ENCODE peak calls at places on chromosome 4, in six cellular contexts. X is GM13977; R is activated T-helper 9 cell treated with anti-CD3 and anti-CD28 coated beads, Interleukin-2, amount 50 U/mL, for 16 hours; G is stomach; Q is anterior cingulate cortex; F is stimulated activated CD8-positive, alpha-beta memory T cell treated with anti-CD3 and anti-CD28 coated beads, Interleukin-15, amount 100 ng/mL, for 1 hour. J is an unnamed sample.

GRCh38 chr4:101044766-101045165 is 302.6 kb downstream of the PPP3CA start:
- DNase-seq in X (no peak), R (no peak), G (no peak), Q (no peak), F (no peak), J (no peak)

GRCh38 chr4:56768301-56768700 is 53.2 kb downstream of the SPINK2 start:
- DNase-seq in X (no peak), R (no peak), G (no peak), Q (no peak), F (no peak), J (no peak)

GRCh38 chr4:151939670-151940069 is 178.9 kb upstream of the GATB start:
- DNase-seq in X (no peak), R (no peak), G (no peak), Q (no peak), F (no peak), J (no peak)

GRCh38 chr4:112069110-112069509 is 76.1 kb upstream of the FAM241A start:
- DNase-seq in X (no peak), R (no peak), G (no peak), Q (no peak), F (no peak), J (no peak)

GRCh38 chr4:159142254-159142653 is 39.4 kb downstream of the RAPGEF2 start:
- DNase-seq in X (no peak), R (no peak), G (no peak), Q (no peak), F (no peak), J (no peak)

GRCh38 chr4:6693274-6694176 is at the start of gene S100P:
- DNase-seq in X (no peak), R (no peak), G (peak; percentile 67), Q (no peak), F (no peak), J (no peak)

GRCh38 chr4:62899607-62900364 is 1509.5 kb downstream of the TECRL start:
- DNase-seq in X (no peak), R (no peak), G (no peak), Q (no peak), F (no peak), J (no peak)

GRCh38 chr4:24770111-24770584 is 25.2 kb upstream of the SOD3 start:
- DNase-seq in X (peak; percentile 40), R (no peak), G (no peak), Q (no peak), F (no peak), J (no peak)

GRCh38 chr4:180999217-180999616 is 1244.0 kb upstream of the TENM3 start:
- DNase-seq in X (no peak), R (no peak), G (no peak), Q (no peak), F (no peak), J (peak; percentile 19)

GRCh38 chr4:56424697-56425514 is 10.5 kb downstream of the PPAT start:
- DNase-seq in X (peak; percentile 26), R (no peak), G (peak; percentile 32), Q (no peak), F (peak; percentile 26), J (no peak)

GRCh38 chr4:79872738-79873137 is 200.3 kb downstream of the ANTXR2 start:
- DNase-seq in X (no peak), R (no peak), G (no peak), Q (no peak), F (no peak), J (no peak)

GRCh38 chr4:56077676-56078075 is 128.9 kb downstream of the CEP135 start:
- DNase-seq in X (no peak), R (no peak), G (no peak), Q (no peak), F (no peak), J (no peak)

GRCh38 chr4:79046191-79046590 is 107.0 kb upstream of the PAQR3 start:
- DNase-seq in X (no peak), R (no peak), G (no peak), Q (no peak), F (no peak), J (no peak)

GRCh38 chr4:69753666-69754065 is 6.8 kb downstream of the SULT1B1 start:
- DNase-seq in X (no peak), R (no peak), G (no peak), Q (no peak), F (no peak), J (no peak)

GRCh38 chr4:110211007-110211769 is 12.8 kb upstream of the ELOVL6 start:
- DNase-seq in X (peak; percentile 56), R (no peak), G (no peak), Q (no peak), F (no peak), J (no peak)

GRCh38 chr4:184907216-184907615 is 81.4 kb upstream of the ACSL1 start:
- DNase-seq in X (no peak), R (no peak), G (no peak), Q (no peak), F (no peak), J (no peak)

GRCh38 chr4:164212134-164212533 is 541.8 kb upstream of the SMIM31 start:
- DNase-seq in X (no peak), R (no peak), G (no peak), Q (no peak), F (no peak), J (no peak)

GRCh38 chr4:150001815-150002214 is 76.4 kb upstream of the DCLK2 start:
- DNase-seq in X (no peak), R (no peak), G (no peak), Q (no peak), F (no peak), J (no peak)

GRCh38 chr4:76665139-76665538 is 230.1 kb downstream of the SHROOM3 start:
- DNase-seq in X (no peak), R (no peak), G (peak; percentile 94), Q (no peak), F (no peak), J (no peak)

GRCh38 chr4:8191136-8191747 is 7.8 kb upstream of the SH3TC1 start:
- DNase-seq in X (peak; percentile 78), R (no peak), G (peak; percentile 63), Q (peak; percentile 31), F (no peak), J (no peak)

GRCh38 chr4:123233409-123233808 is 163.2 kb upstream of the SPRY1 start:
- DNase-seq in X (no peak), R (no peak), G (no peak), Q (no peak), F (no peak), J (no peak)

GRCh38 chr4:621296-622070 is 3.9 kb upstream of the PDE6B start:
- DNase-seq in X (no peak), R (no peak), G (no peak), Q (no peak), F (no peak), J (no peak)

GRCh38 chr4:11675051-11675800 is 246.5 kb upstream of the HS3ST1 start:
- DNase-seq in X (no peak), R (no peak), G (no peak), Q (no peak), F (no peak), J (no peak)

GRCh38 chr4:102165584-102165983 is 179.7 kb downstream of the SLC39A8 start:
- DNase-seq in X (no peak), R (no peak), G (no peak), Q (no peak), F (no peak), J (no peak)

GRCh38 chr4:76764251-76764650 is 133.7 kb downstream of the SOWAHB start:
- DNase-seq in X (no peak), R (no peak), G (no peak), Q (no peak), F (no peak), J (no peak)

GRCh38 chr4:138178566-138178965 is 63.6 kb downstream of the SLC7A11 start:
- DNase-seq in X (no peak), R (no peak), G (no peak), Q (no peak), F (no peak), J (no peak)

GRCh38 chr4:26632916-26633315 is 49.0 kb downstream of the TBC1D19 start:
- DNase-seq in X (no peak), R (no peak), G (no peak), Q (no peak), F (no peak), J (no peak)

GRCh38 chr4:10151182-10151581 is 34.6 kb upstream of the WDR1 start:
- DNase-seq in X (no peak), R (no peak), G (no peak), Q (no peak), F (no peak), J (no peak)

GRCh38 chr4:100014616-100015015 is 64.5 kb upstream of the H2AZ1 start:
- DNase-seq in X (no peak), R (no peak), G (no peak), Q (no peak), F (no peak), J (no peak)

GRCh38 chr4:8254076-8254475 is 15.5 kb upstream of the HTRA3 start:
- DNase-seq in X (no peak), R (no peak), G (no peak), Q (no peak), F (no peak), J (no peak)

GRCh38 chr4:83177182-83177581 is 62.7 kb upstream of the PLAC8 start:
- DNase-seq in X (no peak), R (no peak), G (no peak), Q (no peak), F (no peak), J (no peak)

GRCh38 chr4:6343950-6344408 is 74.3 kb downstream of the WFS1 start:
- DNase-seq in X (no peak), R (no peak), G (peak; percentile 65), Q (no peak), F (no peak), J (no peak)

GRCh38 chr4:6839579-6839978 is 57.1 kb downstream of the KIAA0232 start:
- DNase-seq in X (no peak), R (no peak), G (no peak), Q (no peak), F (no peak), J (no peak)

GRCh38 chr4:110184124-110184790 is 14.2 kb downstream of the ELOVL6 start:
- DNase-seq in X (no peak), R (no peak), G (no peak), Q (no peak), F (no peak), J (no peak)

GRCh38 chr4:105215609-105216313 is 69.1 kb downstream of the TET2 start:
- DNase-seq in X (peak; percentile 19), R (no peak), G (no peak), Q (no peak), F (no peak), J (no peak)

GRCh38 chr4:38237139-38237538 is 276.9 kb downstream of the PTTG2 start:
- DNase-seq in X (no peak), R (no peak), G (no peak), Q (no peak), F (no peak), J (no peak)

J was measured in NCI-H2081 treated with DMSO at 0.1 percent for 48 hours.